ENCODE peak calls at places on chromosomes 7 and 10, in four cellular contexts. Y is A549, G is K562, B is GM12878. R is an unnamed sample.

GRCh38 chr10:74063256-74063655 is 65.3 kb downstream of the VCL start:
- DNase-seq in Y (no peak), B (no peak), G (no peak), R (peak)

GRCh38 chr7:44477063-44477830 is 13.2 kb downstream of the NUDCD3 start:
- DNase-seq in Y (peak), G (peak), B (peak), R (peak)

GRCh38 chr7:19106308-19107141 is 10.9 kb downstream of the TWIST1 start:
- DNase-seq in B (no peak), Y (no peak), G (no peak), R (no peak)

GRCh38 chr7:9391221-9391620 is 957.8 kb downstream of the NXPH1 start:
- DNase-seq in G (no peak), B (no peak), Y (no peak), R (no peak)

GRCh38 chr7:155824195-155824915 is 12.1 kb upstream of the SHH start:
- DNase-seq in B (no peak), G (no peak), Y (no peak), R (peak)

GRCh38 chr10:93826355-93826754 is 67.4 kb upstream of the SLC35G1 start:
- DNase-seq in B (no peak), Y (no peak), G (no peak), R (no peak)

GRCh38 chr10:35237766-35238512 is 98.4 kb upstream of the CCNY start:
- DNase-seq in G (no peak), Y (no peak), B (no peak), R (no peak)

GRCh38 chr10:30039567-30039966 is 19.8 kb downstream of the JCAD start:
- DNase-seq in B (no peak), G (no peak), Y (no peak), R (no peak)

GRCh38 chr7:118195837-118196474 is 12.0 kb downstream of the LSM8 start:
- DNase-seq in Y (peak), B (no peak), G (peak), R (peak)

GRCh38 chr7:37577901-37578300 is 105.7 kb upstream of the GPR141 start:
- DNase-seq in G (no peak), B (no peak), Y (no peak), R (no peak)

GRCh38 chr10:95482501-95483248 is 78.5 kb downstream of the SORBS1 start:
- DNase-seq in Y (no peak), B (no peak), G (no peak), R (no peak)

GRCh38 chr10:95478935-95479334 is 82.2 kb downstream of the SORBS1 start:
- DNase-seq in G (no peak), B (no peak), Y (no peak), R (no peak)

GRCh38 chr10:95480901-95481491 is 80.2 kb downstream of the SORBS1 start:
- DNase-seq in Y (no peak), G (no peak), B (no peak), R (no peak)

GRCh38 chr10:95478185-95478584 is 83.0 kb downstream of the SORBS1 start:
- DNase-seq in G (no peak), Y (no peak), B (no peak), R (no peak)

GRCh38 chr10:95480102-95480900 is 80.9 kb downstream of the SORBS1 start:
- DNase-seq in G (no peak), B (no peak), Y (no peak), R (no peak)
- TF ChIP-seq ELK1 in G (no peak), B (no peak), Y (no peak), R (no peak)

GRCh38 chr7:100189061-100189460 is 11.3 kb downstream of the STAG3 start:
- DNase-seq in B (no peak), Y (no peak), G (peak), R (no peak)
- TF ChIP-seq ELK1 in B (no peak), Y (no peak), G (no peak), R (no peak)

GRCh38 chr10:14219411-14219810 is 111.3 kb downstream of the FRMD4A start:
- DNase-seq in Y (no peak), B (no peak), G (no peak), R (peak)
- TF ChIP-seq ELK1 in Y (no peak), B (no peak), G (no peak), R (no peak)

DNA sequence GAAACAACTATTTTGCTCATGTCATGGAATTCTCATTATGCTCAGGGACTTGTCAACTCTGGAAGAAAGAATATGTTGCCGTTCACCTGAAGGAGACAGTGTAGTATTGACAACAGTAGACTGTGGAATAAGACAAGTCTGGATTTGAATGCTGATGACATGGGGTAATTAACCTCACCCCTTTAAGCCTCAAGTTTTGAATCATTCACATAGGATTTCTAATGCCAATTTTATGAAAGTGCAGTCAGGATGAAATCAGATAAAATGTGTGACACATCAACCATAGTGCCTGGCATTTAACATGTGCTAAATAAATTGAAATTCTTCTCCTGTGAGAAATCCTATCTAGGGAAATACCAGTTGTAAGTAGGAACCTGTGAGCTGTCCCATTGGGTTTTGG is 305.8 kb downstream of the KIF20B start:
- DNase-seq in Y (no peak), B (no peak), G (no peak), R (no peak)
- TF ChIP-seq ELK1 in Y (no peak), B (no peak), G (no peak), R (no peak)

DNA sequence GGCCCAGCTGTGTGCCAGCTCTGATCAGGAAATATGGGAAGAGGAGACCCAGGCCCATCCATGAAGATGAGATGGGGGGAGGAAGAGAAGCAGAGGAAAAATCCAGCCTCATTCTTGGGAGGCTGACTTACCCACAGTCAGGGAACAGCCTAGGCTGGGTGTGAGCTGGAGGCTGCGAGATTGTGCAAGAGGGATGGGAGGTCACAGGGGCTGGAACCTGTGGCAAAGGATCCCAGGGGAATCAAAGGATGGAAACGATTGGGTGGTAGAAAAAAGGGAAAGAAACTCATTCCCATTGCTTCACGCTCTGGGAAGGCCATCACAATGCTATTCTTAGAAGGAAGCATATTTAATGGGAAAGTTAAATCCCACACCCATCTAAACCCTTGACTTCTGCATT is 26.7 kb upstream of the CRHR2 start:
- DNase-seq in Y (no peak), B (no peak), G (no peak), R (no peak)
- TF ChIP-seq ELK1 in Y (no peak), B (no peak), G (no peak), R (no peak)

GRCh38 chr7:55288070-55288824 is 76.9 kb upstream of the LANCL2 start:
- DNase-seq in B (no peak), G (no peak), Y (no peak), R (no peak)
- TF ChIP-seq ELK1 in B (no peak), G (no peak), Y (no peak), R (no peak)

GRCh38 chr10:97916586-97916985 is 66.9 kb downstream of the GOLGA7B start:
- DNase-seq in G (no peak), B (no peak), Y (no peak), R (no peak)
- TF ChIP-seq ELK1 in G (no peak), B (no peak), Y (no peak), R (no peak)

GRCh38 chr10:113543455-113543955 is 9.3 kb upstream of the HABP2 start:
- DNase-seq in G (no peak), B (no peak), Y (no peak), R (no peak)

GRCh38 chr10:113541554-113541902 is 11.3 kb upstream of the HABP2 start:
- DNase-seq in B (no peak), Y (no peak), G (no peak), R (no peak)

GRCh38 chr10:113547426-113547825 is 5.4 kb upstream of the HABP2 start:
- DNase-seq in B (no peak), Y (no peak), G (no peak), R (no peak)

GRCh38 chr10:113540845-113541553 is 11.9 kb upstream of the HABP2 start:
- DNase-seq in G (no peak), B (no peak), Y (no peak), R (no peak)

GRCh38 chr10:113544392-113544791 is 8.5 kb upstream of the HABP2 start:
- DNase-seq in B (no peak), Y (no peak), G (no peak), R (no peak)
- TF ChIP-seq ELK1 in B (no peak), Y (no peak), G (no peak), R (no peak)

GRCh38 chr7:121544726-121545125 is 148.6 kb upstream of the FAM3C start:
- DNase-seq in G (no peak), B (no peak), Y (peak), R (peak)
- TF ChIP-seq ELK1 in G (no peak), B (no peak), Y (no peak), R (no peak)

DNA sequence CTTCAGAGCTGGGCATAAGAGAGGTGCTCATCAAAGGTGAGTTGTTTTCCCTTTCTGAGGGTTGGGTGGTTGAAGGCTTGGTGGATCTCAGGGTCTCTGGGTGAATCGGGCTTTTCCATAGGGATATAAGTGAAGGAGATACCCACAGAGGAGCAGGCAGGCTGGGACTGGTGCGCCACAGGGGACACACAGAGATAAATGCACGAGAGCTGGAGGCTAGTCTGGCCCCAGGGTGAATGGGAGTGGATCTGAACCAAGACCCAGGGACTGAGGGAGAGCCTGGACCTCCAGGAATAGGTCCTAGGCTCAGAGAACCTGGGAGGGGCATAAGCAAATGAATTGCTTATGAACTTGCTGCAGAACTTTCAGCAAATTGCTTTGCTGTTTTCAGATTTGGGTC is 61.5 kb downstream of the LRRC18 start:
- DNase-seq in B (no peak), Y (no peak), G (no peak), R (no peak)
- TF ChIP-seq ELK1 in B (no peak), Y (no peak), G (no peak), R (no peak)

R was measured in IMR-90.